ENCODE peak calls at places on chromosomes 2 and 18, in five cellular contexts. G is SK-N-SH, H is GM12878, P is A549, S is K562. K is an unnamed sample.

GRCh38 chr18:6746386-6746960 is 17.0 kb downstream of the ARHGAP28 start:
- DNase-seq in G (no peak), H (no peak), P (no peak), S (no peak), K (peak; percentile 51)

GRCh38 chr2:222052934-222053367 is 245.8 kb downstream of the PAX3 start:
- DNase-seq in G (no peak), H (no peak), P (no peak), S (no peak), K (no peak)

GRCh38 chr18:65859075-65859474 is 108.3 kb downstream of the CDH7 start:
- DNase-seq in G (no peak), H (no peak), P (no peak), S (no peak), K (no peak)

GRCh38 chr2:26477911-26478253 is at the start of gene OTOF:
- DNase-seq in G (peak; percentile 66), H (no peak), P (peak; percentile 14), S (no peak), K (peak; percentile 68)

GRCh38 chr2:224162122-224162521 is 123.0 kb upstream of the SERPINE2 start:
- DNase-seq in G (no peak), H (no peak), P (no peak), S (no peak), K (peak; percentile 86)

GRCh38 chr2:128348505-128349065 is 29.9 kb upstream of the HS6ST1 start:
- DNase-seq in G (no peak), H (no peak), P (no peak), S (no peak), K (no peak)

GRCh38 chr2:227717687-227718567 is at the start of gene SLC19A3:
- DNase-seq in G (peak; percentile 86), H (no peak), P (peak; percentile 82), S (peak; percentile 66), K (peak; percentile 50)

GRCh38 chr2:240584486-240585031 is 2.0 kb upstream of the CAPN10 start:
- DNase-seq in G (no peak), H (peak; percentile 100), P (no peak), S (no peak), K (no peak)

GRCh38 chr2:45681675-45682074 is 30.2 kb downstream of the PRKCE start:
- DNase-seq in G (peak; percentile 34), H (no peak), P (peak; percentile 55), S (no peak), K (peak; percentile 88)

GRCh38 chr2:109591236-109591635 is 22.5 kb downstream of the SEPTIN10 start:
- DNase-seq in G (no peak), H (no peak), P (no peak), S (no peak), K (no peak)

GRCh38 chr18:59748628-59749360 is 51.6 kb upstream of the CCBE1 start:
- DNase-seq in G (no peak), H (no peak), P (no peak), S (no peak), K (peak; percentile 93)

GRCh38 chr2:241689306-241689705 is 2.7 kb upstream of the DTYMK start:
- DNase-seq in G (no peak), H (no peak), P (no peak), S (no peak), K (no peak)

GRCh38 chr2:127565261-127566138 is 30.0 kb downstream of the MYO7B start:
- DNase-seq in G (no peak), H (no peak), P (no peak), S (no peak), K (no peak)

GRCh38 chr2:78614747-78615146 is 410.8 kb upstream of the REG3G start:
- DNase-seq in G (no peak), H (no peak), P (no peak), S (no peak), K (no peak)

GRCh38 chr2:18987592-18988073 is 370.8 kb downstream of the OSR1 start:
- DNase-seq in G (no peak), H (no peak), P (peak; percentile 27), S (no peak), K (peak; percentile 95)

GRCh38 chr2:240925191-240925575 is 19.0 kb downstream of the CROCC2 start:
- DNase-seq in G (peak; percentile 40), H (no peak), P (no peak), S (no peak), K (no peak)

GRCh38 chr2:72146357-72147302 is 1.0 kb downstream of the CYP26B1 start:
- DNase-seq in G (peak; percentile 39), H (no peak), P (no peak), S (no peak), K (no peak)

GRCh38 chr18:44723973-44724778 is 43.5 kb downstream of the SETBP1 start:
- DNase-seq in G (no peak), H (no peak), P (no peak), S (peak; percentile 14), K (no peak)

GRCh38 chr18:50649821-50650220 is 89.9 kb downstream of the MAPK4 start:
- DNase-seq in G (no peak), H (no peak), P (no peak), S (no peak), K (peak; percentile 29)

GRCh38 chr18:32346667-32347066 is 124.0 kb downstream of the GAREM1 start:
- DNase-seq in G (no peak), H (no peak), P (no peak), S (no peak), K (peak; percentile 27)

GRCh38 chr18:32351014-32351413 is 119.7 kb downstream of the GAREM1 start:
- DNase-seq in G (no peak), H (no peak), P (no peak), S (no peak), K (peak; percentile 26)

GRCh38 chr18:32353257-32353656 is 117.4 kb downstream of the GAREM1 start:
- DNase-seq in G (no peak), H (no peak), P (no peak), S (no peak), K (no peak)

DNA sequence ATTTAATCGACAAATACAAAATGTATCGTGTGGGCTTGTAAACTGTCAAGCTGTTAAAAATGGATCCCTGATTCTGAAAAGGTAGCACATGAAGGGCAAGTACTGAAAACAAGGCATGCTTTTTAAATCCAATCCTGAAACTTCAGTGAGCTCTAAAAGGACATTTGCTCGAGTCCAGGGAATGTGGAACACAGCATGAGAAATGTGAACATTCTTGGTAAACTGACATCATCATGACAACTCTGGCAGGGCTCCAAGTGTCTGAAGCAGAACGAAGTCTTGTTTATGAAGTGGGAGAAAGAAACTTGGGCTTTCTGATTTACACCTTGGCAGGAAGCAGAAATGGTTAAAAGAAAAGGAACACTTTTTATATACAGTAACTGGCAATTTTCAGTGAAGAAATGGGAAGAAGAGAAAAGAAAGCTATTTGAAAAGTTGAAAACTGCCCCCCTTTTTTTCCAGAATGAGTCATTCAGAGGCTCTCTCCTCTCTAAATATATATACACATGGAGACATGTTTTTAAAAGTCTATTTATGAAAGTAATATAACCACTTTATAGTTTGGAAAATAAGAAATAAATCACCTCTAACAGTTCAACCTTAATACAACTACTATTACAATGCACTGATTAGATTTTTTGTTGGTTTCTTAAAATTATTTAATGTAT is 120.8 kb downstream of the GAREM1 start:
- DNase-seq in G (no peak), H (no peak), P (peak; percentile 13), S (no peak), K (peak; percentile 97)
- TF ChIP-seq RCOR1 in G (no peak), H (no peak), P (no peak), S (no peak), K (no peak)

GRCh38 chr2:11072550-11072949 is 82.7 kb upstream of the SLC66A3 start:
- DNase-seq in G (no peak), H (no peak), P (no peak), S (no peak), K (no peak)

GRCh38 chr2:11071939-11072338 is 83.3 kb upstream of the SLC66A3 start:
- DNase-seq in G (no peak), H (no peak), P (no peak), S (no peak), K (no peak)

GRCh38 chr2:11073791-11074190 is 81.5 kb upstream of the SLC66A3 start:
- DNase-seq in G (no peak), H (no peak), P (no peak), S (no peak), K (peak; percentile 74)

GRCh38 chr2:11074246-11074820 is 80.9 kb upstream of the SLC66A3 start:
- DNase-seq in G (no peak), H (no peak), P (no peak), S (no peak), K (no peak)

DNA sequence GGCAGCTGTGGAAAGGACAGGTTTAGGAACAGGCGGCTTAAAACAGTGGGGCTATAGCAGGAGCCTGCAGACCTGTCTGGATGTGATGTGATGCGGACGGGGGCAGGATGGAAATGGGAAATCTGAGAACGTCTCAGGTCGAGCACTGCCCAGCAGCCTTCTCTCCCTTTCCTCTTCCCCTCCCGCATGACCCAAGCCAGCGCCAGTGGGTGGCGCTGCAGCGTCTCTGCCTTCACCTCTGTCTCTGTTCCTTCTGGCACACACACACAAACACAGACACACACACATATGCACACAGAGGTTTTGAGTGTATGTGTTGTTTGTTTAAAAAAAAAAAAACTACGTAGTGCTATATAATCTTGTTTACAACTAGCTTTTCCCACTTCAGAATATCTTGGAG is 82.0 kb upstream of the SLC66A3 start:
- DNase-seq in G (peak; percentile 54), H (no peak), P (no peak), S (peak; percentile 27), K (peak; percentile 50)
- TF ChIP-seq RCOR1 in G (no peak), H (no peak), P (no peak), S (no peak), K (no peak)

DNA sequence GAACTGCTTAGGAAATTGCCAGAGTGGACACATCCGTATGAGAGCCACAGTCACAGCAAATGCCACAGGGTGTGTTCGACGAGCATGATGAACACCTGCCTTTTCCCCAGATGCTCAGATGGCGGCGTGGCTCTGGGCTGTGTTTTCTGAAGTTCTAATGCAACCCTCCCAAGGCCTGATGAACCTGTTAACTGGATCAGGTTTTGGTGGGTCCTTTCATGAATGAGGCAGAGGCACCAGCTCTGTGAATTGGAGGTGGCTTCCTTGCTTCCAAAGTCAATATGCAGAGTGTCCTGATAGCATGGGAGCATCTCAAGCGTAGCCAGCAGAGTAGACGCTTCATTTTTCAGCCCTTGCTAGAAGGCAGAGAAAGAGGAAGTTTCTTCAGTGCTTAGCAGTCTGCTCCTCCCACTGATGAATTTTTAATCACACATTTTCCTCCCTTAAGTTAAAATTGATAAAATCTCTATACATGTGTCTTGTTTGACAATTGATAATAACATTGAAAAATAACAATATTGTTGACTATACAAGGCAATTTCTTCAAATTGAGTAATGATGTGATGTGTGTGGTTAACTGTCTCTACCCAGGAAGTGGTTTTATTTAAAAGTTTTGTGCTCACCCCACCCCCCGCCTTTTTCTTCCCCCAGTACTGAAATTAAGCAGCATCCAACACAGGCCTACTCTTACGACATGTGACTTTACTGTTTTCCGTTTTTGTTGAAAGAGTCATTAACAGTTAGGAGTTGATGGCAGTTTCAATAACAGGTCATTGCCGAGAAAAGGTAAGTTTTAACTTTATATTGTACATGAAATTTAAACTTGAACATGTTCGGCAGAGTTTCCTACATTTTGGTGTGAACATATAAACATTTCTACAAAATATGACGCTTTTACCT is at the start of gene ARHGAP15:
- DNase-seq in G (no peak), H (peak; percentile 85), P (no peak), S (no peak), K (no peak)
- TF ChIP-seq RCOR1 in G (no peak), H (peak; percentile 40), P (no peak), S (no peak), K (no peak)

DNA sequence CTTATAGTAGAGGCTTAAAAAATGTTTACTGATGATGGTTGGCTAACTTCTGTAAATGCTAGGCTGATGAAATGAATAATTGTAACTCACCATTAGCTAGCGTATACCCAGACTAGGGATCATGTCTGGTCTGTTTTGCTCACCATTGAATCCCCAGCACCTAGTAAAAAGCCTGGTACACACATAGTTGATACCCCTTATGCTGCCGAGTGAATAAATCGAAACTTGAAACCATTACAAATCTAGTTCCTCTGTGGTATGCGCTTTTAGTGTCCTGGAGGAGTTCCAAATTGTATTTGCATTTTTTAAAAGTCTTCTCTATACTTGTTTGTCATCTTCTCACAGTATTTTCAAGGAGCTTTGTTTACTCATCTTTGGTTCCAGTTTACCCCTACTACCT is 1.3 kb downstream of the TAF1B start:
- DNase-seq in G (no peak), H (peak; percentile 51), P (no peak), S (no peak), K (peak; percentile 38)
- TF ChIP-seq RCOR1 in G (peak; percentile 36), H (no peak), P (no peak), S (no peak), K (no peak)

K was measured in IMR-90.